ENCODE peak calls at places on chromosomes 7 and 10, in ten cellular contexts. O, M, D, C, Q, H, N, T, W and L are unnamed samples.

GRCh38 chr10:71339796-71340589 is 20.9 kb downstream of the SLC29A3 start:
- DNase-seq in M (no peak), C (no peak), O (peak), N (no peak), W (no peak), Q (no peak), H (no peak), T (peak), D (peak), L (no peak)

GRCh38 chr7:144824360-144824759 is 11.5 kb downstream of the TPK1 start:
- DNase-seq in T (no peak), H (no peak), C (peak), O (no peak), M (no peak), N (no peak), D (no peak), Q (no peak), W (no peak), L (no peak)

GRCh38 chr10:21160116-21160515 is 263.0 kb upstream of the NEBL start:
- DNase-seq in H (no peak), Q (no peak), D (no peak), W (peak), T (no peak), M (no peak), O (no peak), C (no peak), N (no peak), L (no peak)

GRCh38 chr7:5234852-5235831 is 45.1 kb downstream of the WIPI2 start:
- DNase-seq in M (no peak), C (no peak), T (no peak), O (peak), H (no peak), W (peak), D (no peak), Q (no peak), N (peak), L (no peak)

GRCh38 chr7:4257390-4258111 is 424.5 kb upstream of the FOXK1 start:
- DNase-seq in W (no peak), M (no peak), O (no peak), T (no peak), D (no peak), Q (no peak), H (no peak), C (no peak), N (no peak), L (no peak)

GRCh38 chr7:85019778-85020177 is 167.1 kb downstream of the SEMA3D start:
- DNase-seq in D (no peak), Q (no peak), N (no peak), M (no peak), C (no peak), T (no peak), W (no peak), H (no peak), O (no peak), L (no peak)

GRCh38 chr10:68897336-68897741 is 3.8 kb upstream of the DDX50 start:
- DNase-seq in D (peak), H (no peak), W (no peak), C (peak), T (no peak), N (peak), O (peak), M (peak), Q (peak), L (peak)

GRCh38 chr7:2476776-2477446 is 713 bp upstream of the GRIFIN start:
- DNase-seq in N (no peak), H (no peak), W (no peak), M (no peak), T (peak), D (no peak), Q (no peak), C (no peak), O (no peak), L (no peak)

GRCh38 chr10:118522791-118523498 is 72.5 kb downstream of the PRLHR start:
- DNase-seq in T (peak), C (no peak), D (no peak), W (no peak), H (no peak), N (no peak), O (no peak), M (no peak), Q (no peak), L (no peak)

GRCh38 chr7:38702002-38702535 is 70.9 kb upstream of the AMPH start:
- DNase-seq in W (no peak), D (no peak), Q (no peak), M (no peak), C (no peak), H (no peak), O (no peak), T (no peak), N (no peak), L (no peak)

GRCh38 chr7:134186022-134186421 is 58.9 kb downstream of the LRGUK start:
- DNase-seq in W (no peak), M (no peak), T (no peak), N (no peak), Q (no peak), H (no peak), C (peak), D (no peak), O (no peak), L (no peak)

GRCh38 chr10:3401491-3401938 is 228.9 kb upstream of the PITRM1 start:
- DNase-seq in W (no peak), N (no peak), Q (no peak), D (no peak), H (no peak), M (no peak), T (no peak), C (peak), O (no peak), L (no peak)

GRCh38 chr7:151954866-151955820 is 1.1 kb upstream of the GALNTL5 start:
- DNase-seq in T (no peak), N (no peak), W (no peak), O (no peak), D (no peak), M (no peak), C (no peak), H (no peak), Q (no peak), L (no peak)

GRCh38 chr10:132448248-132448731 is 51.3 kb downstream of the PWWP2B start:
- DNase-seq in C (no peak), H (no peak), T (peak), O (peak), W (peak), Q (peak), D (peak), M (no peak), N (peak), L (no peak)

GRCh38 chr7:82194011-82194410 is 249.6 kb downstream of the CACNA2D1 start:
- DNase-seq in N (no peak), Q (no peak), T (no peak), M (no peak), H (no peak), C (no peak), D (no peak), W (no peak), O (no peak), L (no peak)

GRCh38 chr10:121497513-121497912 is 100.7 kb downstream of the FGFR2 start:
- DNase-seq in M (no peak), N (no peak), D (no peak), Q (no peak), C (no peak), W (no peak), H (no peak), O (no peak), T (no peak), L (no peak)
- TF ChIP-seq CTCF in M (no peak), N (no peak), D (no peak), Q (no peak), C (no peak), W (no peak), H (no peak), O (no peak), T (no peak), L (no peak)

DNA sequence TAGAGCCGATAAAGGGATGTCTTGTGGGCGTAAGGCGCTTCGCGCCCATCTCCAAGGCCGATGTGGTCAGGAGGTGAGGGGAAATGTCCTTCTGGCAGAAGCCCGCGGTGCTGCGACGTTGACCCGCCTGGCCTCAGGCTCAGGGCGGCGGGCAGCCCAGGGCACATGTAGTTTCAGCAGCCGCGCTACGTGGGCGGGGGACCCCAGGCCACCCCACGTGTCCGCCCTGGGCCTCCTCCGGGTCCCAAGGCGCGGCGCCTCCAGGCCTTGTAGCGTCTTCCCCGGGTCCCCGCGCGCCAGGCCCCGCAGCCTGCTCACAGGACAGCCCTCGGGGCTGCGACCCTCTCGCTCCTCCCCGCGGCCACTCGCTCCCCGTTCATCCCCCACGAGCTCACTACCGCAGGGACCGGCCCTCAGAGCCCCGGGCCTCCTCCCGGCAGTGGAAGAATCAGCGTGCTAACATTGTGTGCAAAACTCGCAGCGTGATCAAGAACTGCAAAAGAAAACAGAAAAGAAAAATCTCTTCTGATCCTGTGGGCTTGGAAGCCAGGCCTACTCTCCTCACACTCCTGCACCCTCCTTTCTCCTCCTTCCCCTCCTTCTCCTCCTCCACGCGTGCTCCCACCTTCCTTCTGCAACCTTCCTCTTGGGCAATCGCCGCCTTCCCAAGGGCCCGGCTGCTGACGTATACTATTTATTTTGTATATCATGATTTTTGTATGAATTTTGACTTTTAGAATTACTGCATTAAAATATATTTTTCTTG is 4.4 kb upstream of the TBX20 start:
- DNase-seq in O (no peak), D (no peak), M (peak), Q (no peak), T (no peak), W (no peak), H (no peak), C (no peak), N (no peak), L (no peak)
- TF ChIP-seq CTCF in O (no peak), D (no peak), M (no peak), Q (no peak), T (no peak), W (no peak), H (no peak), C (no peak), N (no peak), L (no peak)

GRCh38 chr10:130687566-130687965 is 551.4 kb downstream of the GLRX3 start:
- DNase-seq in W (no peak), O (no peak), M (no peak), Q (no peak), D (no peak), H (no peak), N (no peak), C (no peak), T (no peak), L (no peak)

GRCh38 chr10:130689743-130690626 is 553.8 kb downstream of the GLRX3 start:
- DNase-seq in W (no peak), D (no peak), H (no peak), C (no peak), M (no peak), T (no peak), Q (no peak), N (no peak), O (no peak), L (no peak)

GRCh38 chr10:130691787-130692186 is 555.6 kb downstream of the GLRX3 start:
- DNase-seq in M (no peak), C (no peak), H (no peak), T (no peak), Q (no peak), W (no peak), D (no peak), O (no peak), N (no peak), L (no peak)

DNA sequence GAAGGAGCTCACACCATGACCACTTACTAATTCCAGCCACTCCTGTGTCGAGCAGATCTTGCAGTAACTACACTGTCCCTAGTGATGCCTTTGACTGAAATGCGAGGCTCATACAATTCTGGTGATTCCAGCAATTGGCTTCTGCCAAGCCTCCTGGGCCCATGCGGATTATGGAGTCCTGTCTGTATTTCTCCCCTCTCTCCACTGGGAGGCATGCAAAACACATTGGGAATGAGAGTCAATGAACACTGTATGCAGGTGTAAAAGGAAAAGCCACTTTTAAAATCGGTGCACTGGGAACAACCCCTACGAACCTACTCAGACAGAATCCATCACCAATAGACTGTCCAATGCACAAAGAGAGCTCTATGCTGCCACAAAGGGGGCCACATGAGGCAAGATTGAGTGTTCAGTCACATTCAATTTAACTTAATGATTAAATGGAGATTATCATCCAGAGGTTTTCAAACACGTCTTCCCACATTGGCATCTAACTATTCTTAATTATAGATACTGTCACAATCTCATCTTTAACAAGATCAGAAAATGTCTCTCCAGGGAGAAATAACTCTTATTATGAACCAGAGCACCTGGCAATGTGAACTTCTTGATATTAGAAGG is 550.6 kb downstream of the GLRX3 start:
- DNase-seq in C (no peak), D (no peak), H (no peak), O (no peak), T (no peak), N (no peak), W (no peak), Q (peak), M (peak), L (no peak)
- TF ChIP-seq CTCF in C (no peak), D (no peak), H (no peak), O (no peak), T (peak), N (no peak), W (peak), Q (peak), M (peak), L (no peak)

GRCh38 chr7:47394751-47395252 is 187.1 kb downstream of the TNS3 start:
- DNase-seq in N (no peak), O (no peak), H (peak), W (no peak), Q (no peak), T (no peak), C (no peak), D (no peak), M (no peak), L (no peak)

GRCh38 chr7:47393406-47393805 is 188.5 kb downstream of the TNS3 start:
- DNase-seq in C (no peak), O (no peak), M (no peak), H (no peak), D (no peak), N (no peak), Q (no peak), T (no peak), W (no peak), L (no peak)

GRCh38 chr7:47391726-47392125 is 190.2 kb downstream of the TNS3 start:
- DNase-seq in O (no peak), N (no peak), T (no peak), D (no peak), Q (no peak), H (peak), W (no peak), M (no peak), C (no peak), L (no peak)

GRCh38 chr7:47392241-47392759 is 189.6 kb downstream of the TNS3 start:
- DNase-seq in T (no peak), M (no peak), H (peak), Q (no peak), N (no peak), O (no peak), C (peak), D (no peak), W (no peak), L (no peak)

DNA sequence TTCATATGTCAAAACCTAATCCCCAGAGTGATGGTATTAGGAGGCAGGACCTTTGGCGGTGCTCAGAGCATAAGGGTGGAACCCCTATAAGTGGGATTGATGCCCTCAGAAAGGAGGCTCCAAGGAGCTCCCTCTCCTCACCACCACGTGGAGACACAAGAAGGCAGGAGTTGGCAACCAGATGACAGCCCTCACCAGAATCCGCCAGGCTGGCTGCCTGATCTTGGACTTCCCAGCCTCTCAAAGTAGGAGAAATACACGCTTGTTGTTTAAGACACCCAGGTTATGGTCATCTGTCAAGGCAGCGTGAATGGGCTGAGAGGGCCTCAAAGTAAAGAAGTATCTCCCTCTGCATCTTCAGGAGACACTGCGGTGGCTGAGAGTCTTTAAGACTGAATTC is 187.7 kb downstream of the TNS3 start:
- DNase-seq in N (no peak), C (no peak), O (no peak), T (no peak), W (no peak), H (peak), Q (no peak), M (no peak), D (no peak), L (no peak)
- TF ChIP-seq CTCF in N (no peak), C (no peak), O (no peak), T (no peak), W (no peak), H (no peak), Q (no peak), M (no peak), D (no peak), L (no peak)

DNA sequence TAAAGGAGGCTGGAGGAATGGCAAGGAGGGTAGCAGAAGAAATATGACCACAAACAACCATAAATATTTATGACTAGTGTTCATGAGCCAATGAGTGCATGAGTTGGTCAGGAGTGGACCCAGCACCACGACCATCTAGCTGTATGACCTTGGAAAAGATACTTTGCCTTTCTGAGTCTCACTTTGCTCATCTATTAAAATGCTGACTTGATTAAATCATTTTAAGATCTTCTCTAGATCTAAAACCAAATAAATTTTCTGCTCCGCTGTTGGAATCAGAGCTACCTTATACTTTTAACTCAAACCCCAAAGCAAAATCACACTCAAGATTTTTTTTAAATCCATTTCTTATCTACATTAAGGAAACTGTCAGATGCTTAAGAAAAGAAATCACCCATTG is 207.0 kb downstream of the GPAM start:
- DNase-seq in C (no peak), D (no peak), Q (no peak), H (no peak), M (no peak), T (no peak), W (no peak), O (no peak), N (no peak), L (no peak)
- TF ChIP-seq CTCF in C (no peak), D (no peak), Q (no peak), H (no peak), M (no peak), T (no peak), W (no peak), O (no peak), N (no peak), L (no peak)

GRCh38 chr10:46030091-46030937 is at the start of gene NCOA4:
- DNase-seq in T (peak), Q (peak), O (peak), H (peak), D (peak), C (peak), N (peak), M (peak), W (peak), L (peak)
- TF ChIP-seq CTCF in T (peak), Q (peak), O (peak), H (peak), D (peak), C (peak), N (peak), M (peak), W (peak), L (peak)